ENCODE peak calls at places on chromosome 18, in five cellular contexts. U is neural progenitor cell, Y is stomach, H is left ventricle myocardium inferior, R is adrenal gland. F is an unnamed sample. For H3K36me3 and H3K9me3, the result is how much of the 10 kb centered on the place peaks cover.

GRCh38 chr18:79693561-79694205 is 14.1 kb downstream of the CTDP1 start:
- DNase-seq in U (peak), Y (no peak), H (peak), R (no peak), F (no peak)

GRCh38 chr18:69785466-69785865 is 162.2 kb downstream of the CD226 start:
- DNase-seq in U (no peak), Y (no peak), H (no peak), R (no peak), F (peak)

GRCh38 chr18:27712066-27712465 is 464.9 kb downstream of the CDH2 start:
- DNase-seq in U (peak), Y (no peak), H (no peak), R (no peak), F (no peak)

GRCh38 chr18:78967692-78968091 is 11.9 kb upstream of the SALL3 start:
- DNase-seq in U (no peak), Y (no peak), H (no peak), R (no peak), F (no peak)

GRCh38 chr18:30754846-30755245 is 287.7 kb downstream of the DSC3 start:
- DNase-seq in U (no peak), Y (no peak), H (no peak), R (no peak), F (no peak)

GRCh38 chr18:27608742-27609141 is 423.6 kb upstream of the CHST9 start:
- DNase-seq in U (no peak), Y (no peak), H (no peak), R (no peak), F (peak)

GRCh38 chr18:36349552-36349951 is 52.0 kb downstream of the FHOD3 start:
- DNase-seq in U (no peak), Y (no peak), H (no peak), R (no peak), F (no peak)

GRCh38 chr18:24726727-24727539 is 266.5 kb downstream of the HRH4 start:
- DNase-seq in U (peak), Y (peak), H (peak), R (peak), F (peak)

DNA sequence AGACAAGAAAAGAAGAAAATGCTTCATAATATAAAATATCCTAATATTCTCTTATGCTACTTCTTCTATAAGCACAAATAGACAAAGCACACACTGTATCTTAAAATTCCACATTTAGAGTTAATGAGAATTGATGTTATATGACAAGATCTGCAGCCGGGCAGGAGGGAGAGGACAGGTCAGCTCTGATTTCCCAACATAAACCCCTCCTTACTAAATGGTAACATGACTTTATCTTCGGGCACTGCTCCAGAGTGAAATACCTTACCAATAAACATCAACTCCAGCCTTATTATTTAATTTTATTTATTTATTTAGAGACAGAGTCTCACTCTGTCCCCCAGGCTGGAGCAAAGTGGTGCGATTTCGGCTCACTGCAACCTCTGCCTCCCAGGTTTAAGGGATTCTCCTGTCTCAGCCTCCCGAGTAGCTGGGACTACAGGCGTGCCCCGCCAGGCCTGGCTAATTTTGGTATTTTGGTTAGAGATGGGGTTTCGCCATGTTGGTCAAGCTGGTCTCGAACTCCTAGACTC is 1.8 kb downstream of the CYB5A start:
- DNase-seq in U (no peak), Y (no peak), H (no peak), R (no peak), F (no peak)
- H3K4me3 ChIP-seq in U (no peak), Y (peak), H (peak), R (no peak), F (peak)

GRCh38 chr18:12315911-12316310 is 7.9 kb downstream of the TUBB6 start:
- DNase-seq in U (no peak), Y (no peak), H (peak), R (no peak), F (no peak)

GRCh38 chr18:12317664-12318333 is 9.8 kb downstream of the TUBB6 start:
- DNase-seq in U (no peak), Y (no peak), H (no peak), R (no peak), F (peak)

GRCh38 chr18:12315481-12315880 is 7.4 kb downstream of the TUBB6 start:
- DNase-seq in U (no peak), Y (no peak), H (no peak), R (no peak), F (no peak)

GRCh38 chr18:12318857-12319256 is 10.8 kb downstream of the TUBB6 start:
- DNase-seq in U (no peak), Y (no peak), H (no peak), R (no peak), F (no peak)

GRCh38 chr18:12318334-12318697 is 10.3 kb downstream of the TUBB6 start:
- DNase-seq in U (no peak), Y (no peak), H (no peak), R (no peak), F (no peak)
- H3K36me3 ChIP-seq in U (under half), Y (under half), H (half or more), R (under half), F (half or more)

GRCh38 chr18:76766429-76766828 is 55.9 kb upstream of the ZNF236 start:
- DNase-seq in U (no peak), Y (no peak), H (no peak), R (no peak), F (no peak)
- H3K9me3 ChIP-seq in U (under half), Y (under half), H (under half), R (under half), F (under half)

GRCh38 chr18:71837560-71837959 is 706.6 kb downstream of the CBLN2 start:
- DNase-seq in U (no peak), Y (no peak), H (no peak), R (no peak), F (no peak)
- H3K4me3 ChIP-seq in U (no peak), Y (no peak), H (no peak), R (no peak), F (no peak)

F was measured in adipocyte.